ENCODE peak calls at places on chromosome 2, in seven cellular contexts. I, R, T, S, X, M and Z are unnamed samples.
A peak's percentile ranks its signal among the peaks of the same experiment; 100 is the strongest.

GRCh38 chr2:189674374-189675112 is at the start of gene ANKAR:
- DNase-seq in I (peak; percentile 67), R (peak; percentile 77), T (peak; percentile 94), S (peak; percentile 94), X (peak; percentile 95), M (peak; percentile 92), Z (peak; percentile 76)

GRCh38 chr2:181680055-181680936 is at the start of gene NEUROD1:
- DNase-seq in I (no peak), R (no peak), T (peak; percentile 60), S (no peak), X (peak; percentile 22), M (no peak), Z (no peak)

GRCh38 chr2:196160101-196160500 is 11.3 kb downstream of the STK17B start:
- DNase-seq in I (no peak), R (no peak), T (peak; percentile 67), S (no peak), X (peak; percentile 36), M (no peak), Z (peak; percentile 41)

GRCh38 chr2:99878951-99879350 is 263.4 kb downstream of the AFF3 start:
- DNase-seq in I (no peak), R (no peak), T (no peak), S (no peak), X (no peak), M (no peak), Z (no peak)

GRCh38 chr2:111196435-111196834 is 75.7 kb downstream of the BCL2L11 start:
- DNase-seq in I (no peak), R (no peak), T (no peak), S (no peak), X (no peak), M (no peak), Z (no peak)

GRCh38 chr2:20603791-20604190 is 47.1 kb downstream of the HS1BP3 start:
- DNase-seq in I (no peak), R (no peak), T (no peak), S (no peak), X (no peak), M (no peak), Z (no peak)

GRCh38 chr2:165773684-165774083 is 20.4 kb downstream of the GALNT3 start:
- DNase-seq in I (no peak), R (no peak), T (no peak), S (no peak), X (no peak), M (no peak), Z (no peak)

GRCh38 chr2:19819097-19820065 is 82.4 kb downstream of the TTC32 start:
- DNase-seq in I (no peak), R (peak; percentile 76), T (no peak), S (no peak), X (no peak), M (no peak), Z (no peak)

GRCh38 chr2:203352604-203353255 is 24.5 kb downstream of the ABI2 start:
- DNase-seq in I (no peak), R (no peak), T (no peak), S (no peak), X (peak; percentile 8), M (no peak), Z (no peak)

GRCh38 chr2:129483366-129483765 is 496.1 kb upstream of the RAB6C start:
- DNase-seq in I (no peak), R (no peak), T (peak; percentile 31), S (no peak), X (no peak), M (no peak), Z (no peak)

GRCh38 chr2:142974288-142975024 is 97.0 kb downstream of the KYNU start:
- DNase-seq in I (no peak), R (no peak), T (no peak), S (no peak), X (peak; percentile 31), M (no peak), Z (no peak)

GRCh38 chr2:190598621-190599020 is 50.3 kb upstream of the NAB1 start:
- DNase-seq in I (no peak), R (no peak), T (no peak), S (no peak), X (no peak), M (no peak), Z (no peak)

GRCh38 chr2:239878686-239879085 is 146.5 kb downstream of the NDUFA10 start:
- DNase-seq in I (no peak), R (no peak), T (no peak), S (no peak), X (no peak), M (no peak), Z (no peak)

GRCh38 chr2:141711627-141712026 is 419.2 kb downstream of the LRP1B start:
- DNase-seq in I (no peak), R (no peak), T (no peak), S (no peak), X (no peak), M (no peak), Z (no peak)

GRCh38 chr2:55620123-55620779 is 2.8 kb upstream of the PPP4R3B start:
- DNase-seq in I (no peak), R (no peak), T (no peak), S (no peak), X (no peak), M (no peak), Z (no peak)

GRCh38 chr2:194090251-194090905 is 1566.6 kb upstream of the SLC39A10 start:
- DNase-seq in I (no peak), R (peak; percentile 44), T (no peak), S (no peak), X (no peak), M (no peak), Z (no peak)

GRCh38 chr2:60548844-60549243 is 4.6 kb downstream of the BCL11A start:
- DNase-seq in I (no peak), R (no peak), T (no peak), S (no peak), X (no peak), M (no peak), Z (no peak)

GRCh38 chr2:200592414-200593075 is 6.7 kb downstream of the AOX1 start:
- DNase-seq in I (no peak), R (no peak), T (peak; percentile 79), S (no peak), X (peak; percentile 44), M (no peak), Z (no peak)

GRCh38 chr2:27072950-27073349 is 1.5 kb upstream of the OST4 start:
- DNase-seq in I (no peak), R (no peak), T (no peak), S (no peak), X (no peak), M (no peak), Z (no peak)

GRCh38 chr2:229922449-229923386 is at the start of gene FBXO36:
- DNase-seq in I (peak; percentile 86), R (peak; percentile 88), T (peak; percentile 87), S (peak; percentile 87), X (peak; percentile 93), M (peak; percentile 86), Z (peak; percentile 75)

GRCh38 chr2:203650860-203651613 is 55.4 kb upstream of the CD28 start:
- DNase-seq in I (no peak), R (no peak), T (peak; percentile 69), S (no peak), X (peak; percentile 85), M (no peak), Z (no peak)

GRCh38 chr2:54572262-54572635 is 116.1 kb downstream of the SPTBN1 start:
- DNase-seq in I (no peak), R (no peak), T (peak; percentile 38), S (no peak), X (peak; percentile 84), M (no peak), Z (no peak)

GRCh38 chr2:123566291-123566946 is 458.7 kb upstream of the CNTNAP5 start:
- DNase-seq in I (no peak), R (no peak), T (no peak), S (no peak), X (no peak), M (no peak), Z (no peak)

GRCh38 chr2:38164881-38165280 is 88.9 kb upstream of the CYP1B1 start:
- DNase-seq in I (no peak), R (no peak), T (no peak), S (no peak), X (no peak), M (no peak), Z (no peak)

GRCh38 chr2:216633616-216634316 is 546 bp downstream of the IGFBP2 start:
- DNase-seq in I (no peak), R (no peak), T (no peak), S (no peak), X (no peak), M (peak; percentile 29), Z (no peak)

GRCh38 chr2:141946016-141946415 is 184.8 kb downstream of the LRP1B start:
- DNase-seq in I (no peak), R (no peak), T (no peak), S (no peak), X (no peak), M (no peak), Z (no peak)

GRCh38 chr2:228048838-228049490 is 132.5 kb downstream of the SPHKAP start:
- DNase-seq in I (no peak), R (peak; percentile 66), T (peak; percentile 32), S (no peak), X (peak; percentile 81), M (no peak), Z (no peak)

GRCh38 chr2:36539631-36540030 is 58.3 kb downstream of the FEZ2 start:
- DNase-seq in I (no peak), R (no peak), T (no peak), S (no peak), X (no peak), M (no peak), Z (no peak)

GRCh38 chr2:237201461-237202287 is 116.0 kb downstream of the COPS8 start:
- DNase-seq in I (no peak), R (no peak), T (peak; percentile 59), S (peak; percentile 70), X (peak; percentile 73), M (peak; percentile 71), Z (no peak)

GRCh38 chr2:240435457-240435954 is at the start of gene GPC1:
- DNase-seq in I (no peak), R (peak; percentile 73), T (peak; percentile 79), S (peak; percentile 76), X (peak; percentile 94), M (peak; percentile 80), Z (peak; percentile 55)

GRCh38 chr2:152804687-152805408 is 86.4 kb downstream of the ARL6IP6 start:
- DNase-seq in I (no peak), R (peak; percentile 46), T (no peak), S (no peak), X (no peak), M (no peak), Z (no peak)
- H3K9me3 ChIP-seq in I (no peaks in the 10 kb centered on the region), R (no peaks in the 10 kb centered on the region), T (no peaks in the 10 kb centered on the region), S (no peaks in the 10 kb centered on the region), X (no peaks in the 10 kb centered on the region), M (no peaks in the 10 kb centered on the region), Z (no peaks in the 10 kb centered on the region)

GRCh38 chr2:15809504-15809903 is 130.8 kb upstream of the MYCN start:
- DNase-seq in I (no peak), R (no peak), T (no peak), S (no peak), X (no peak), M (no peak), Z (no peak)
- H3K9me3 ChIP-seq in I (no peaks in the 10 kb centered on the region), R (no peaks in the 10 kb centered on the region), T (no peaks in the 10 kb centered on the region), S (no peaks in the 10 kb centered on the region), X (no peaks in the 10 kb centered on the region), M (no peaks in the 10 kb centered on the region), Z (no peaks in the 10 kb centered on the region)

GRCh38 chr2:213149949-213150314 is 1.5 kb downstream of the IKZF2 start:
- DNase-seq in I (no peak), R (no peak), T (no peak), S (no peak), X (no peak), M (no peak), Z (no peak)
- H3K9me3 ChIP-seq in I (no peaks in the 10 kb centered on the region), R (no peaks in the 10 kb centered on the region), T (no peaks in the 10 kb centered on the region), S (no peaks in the 10 kb centered on the region), X (no peaks in the 10 kb centered on the region), M (no peaks in the 10 kb centered on the region), Z (no peaks in the 10 kb centered on the region)

GRCh38 chr2:176079851-176080539 is 3.8 kb downstream of the EVX2 start:
- DNase-seq in I (no peak), R (no peak), T (no peak), S (no peak), X (peak; percentile 90), M (peak; percentile 45), Z (no peak)
- H3K9me3 ChIP-seq in I (peaks cover 19% of the 10 kb centered on the region), R (no peaks in the 10 kb centered on the region), T (no peaks in the 10 kb centered on the region), S (no peaks in the 10 kb centered on the region), X (no peaks in the 10 kb centered on the region), M (no peaks in the 10 kb centered on the region), Z (peaks cover 12% of the 10 kb centered on the region)